ENCODE peak calls at places on chromosomes 6 and 20, in eight cellular contexts. R is GM12878, J is suprapubic skin, M is K562, S is GM23338, I is endothelial cell of umbilical vein, N is HCT116, T is breast epithelium. W is an unnamed sample.

GRCh38 chr20:49937023-49937929 is 1.1 kb downstream of the RNF114 start:
- DNase-seq in R (no peak), J (no peak), M (peak; percentile 28), S (peak; percentile 25), I (peak; percentile 19), N (no peak), T (no peak), W (no peak)

GRCh38 chr6:152969688-152970418 is 13.0 kb downstream of the FBXO5 start:
- DNase-seq in R (no peak), J (no peak), M (no peak), S (no peak), I (no peak), N (no peak), T (no peak), W (no peak)

GRCh38 chr6:164108092-164108491 is 693.6 kb downstream of the QKI start:
- DNase-seq in R (no peak), J (no peak), M (no peak), S (no peak), I (no peak), N (no peak), T (no peak), W (no peak)

GRCh38 chr6:167766986-167767714 is 59.6 kb upstream of the AFDN start:
- DNase-seq in R (no peak), J (no peak), M (peak; percentile 72), S (no peak), I (no peak), N (no peak), T (no peak), W (no peak)

GRCh38 chr6:90286884-90287488 is 9.7 kb downstream of the BACH2 start:
- DNase-seq in R (no peak), J (no peak), M (peak; percentile 72), S (peak; percentile 95), I (peak; percentile 27), N (peak; percentile 72), T (no peak), W (peak; percentile 16)

GRCh38 chr20:38631155-38632022 is 29.8 kb downstream of the ARHGAP40 start:
- DNase-seq in R (no peak), J (no peak), M (no peak), S (no peak), I (no peak), N (no peak), T (no peak), W (no peak)

GRCh38 chr6:41675176-41675767 is 37.0 kb downstream of the MDFI start:
- DNase-seq in R (no peak), J (no peak), M (no peak), S (no peak), I (no peak), N (no peak), T (no peak), W (no peak)

GRCh38 chr6:127435717-127436220 is 23.4 kb downstream of the KIAA0408 start:
- DNase-seq in R (no peak), J (no peak), M (no peak), S (no peak), I (no peak), N (no peak), T (no peak), W (no peak)

GRCh38 chr6:151327079-151327478 is 64.3 kb downstream of the ZBTB2 start:
- DNase-seq in R (no peak), J (no peak), M (no peak), S (no peak), I (no peak), N (no peak), T (no peak), W (no peak)

GRCh38 chr6:151322570-151322969 is 68.8 kb downstream of the ZBTB2 start:
- DNase-seq in R (no peak), J (no peak), M (no peak), S (no peak), I (no peak), N (no peak), T (no peak), W (no peak)

GRCh38 chr6:151325075-151326050 is 66.0 kb downstream of the ZBTB2 start:
- DNase-seq in R (no peak), J (peak; percentile 80), M (no peak), S (peak; percentile 75), I (peak; percentile 89), N (peak; percentile 78), T (peak; percentile 53), W (peak; percentile 27)

GRCh38 chr6:151321438-151321837 is 69.9 kb downstream of the ZBTB2 start:
- DNase-seq in R (no peak), J (no peak), M (no peak), S (no peak), I (no peak), N (no peak), T (no peak), W (no peak)

DNA sequence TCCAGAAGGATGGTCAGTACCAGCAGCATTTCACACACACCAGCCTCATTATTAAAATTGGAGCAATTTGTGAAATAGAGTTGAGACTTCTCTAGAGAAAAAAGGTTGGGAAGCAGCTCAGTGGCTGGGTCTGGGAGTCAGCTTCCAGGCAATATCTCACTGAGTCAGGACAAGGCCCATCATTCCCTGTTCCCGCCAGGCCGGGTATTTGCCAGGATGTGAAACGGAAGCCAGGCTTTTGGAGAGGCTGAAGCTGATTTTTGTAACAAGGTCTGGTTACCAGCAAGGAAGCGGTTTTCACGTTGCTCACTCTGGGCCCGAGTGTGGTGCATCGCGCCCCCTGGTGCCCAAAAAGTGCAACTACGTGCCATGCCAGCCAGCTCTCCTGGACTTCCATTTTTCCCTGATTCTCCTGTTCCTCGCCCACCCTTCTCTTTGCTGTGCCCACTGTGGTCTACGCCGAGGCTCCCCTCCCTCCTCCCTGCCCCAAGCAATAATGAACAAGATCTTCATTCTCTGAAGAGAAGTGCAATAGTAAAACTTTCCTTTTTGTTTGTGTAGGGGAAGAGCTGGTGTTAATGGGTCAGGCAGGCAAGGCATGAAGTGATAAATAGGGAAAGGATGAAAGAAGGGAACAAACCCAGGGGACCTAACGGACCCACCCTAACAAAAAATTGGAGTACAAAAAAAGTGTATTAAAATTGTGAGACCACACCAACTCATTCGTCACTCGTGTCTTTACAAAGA is 67.1 kb downstream of the ZBTB2 start:
- DNase-seq in R (peak; percentile 9), J (peak; percentile 90), M (peak; percentile 73), S (peak; percentile 91), I (peak; percentile 94), N (peak; percentile 72), T (peak; percentile 78), W (peak; percentile 61)
- TF ChIP-seq POLR2AphosphoS5 in R (no peak), J (peak; percentile 55), M (no peak), S (no peak), I (no peak), N (no peak), T (peak; percentile 72), W (peak; percentile 72)

DNA sequence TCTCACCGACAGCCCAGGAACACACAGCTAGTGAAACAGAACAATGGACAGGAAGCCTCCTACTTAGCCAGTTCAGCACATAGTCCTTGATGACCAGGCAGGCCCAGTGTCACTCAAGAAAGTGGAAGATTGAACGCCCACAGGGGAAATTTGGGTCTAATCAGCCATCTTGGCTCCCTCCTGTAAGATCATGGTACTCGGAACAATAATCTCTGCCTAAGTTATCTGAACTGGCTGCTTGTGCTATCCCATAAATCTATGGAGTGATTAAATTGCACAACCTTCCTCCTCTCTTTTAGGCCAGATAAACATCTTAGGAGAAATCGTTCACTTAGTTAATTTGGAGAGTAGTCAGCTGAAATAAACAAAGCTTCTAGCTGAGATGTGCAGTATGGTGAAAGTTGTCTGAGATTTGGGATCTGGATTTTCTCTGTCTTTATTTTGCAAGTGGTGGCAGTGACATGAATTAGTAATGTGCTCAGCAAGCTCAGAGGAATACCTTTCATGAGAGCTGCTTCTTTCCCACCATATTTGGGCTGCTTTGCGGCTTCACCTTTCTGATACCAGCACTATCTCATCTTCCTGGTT is 146.9 kb downstream of the MTFR2 start:
- DNase-seq in R (no peak), J (no peak), M (no peak), S (peak; percentile 28), I (peak; percentile 67), N (no peak), T (no peak), W (no peak)
- TF ChIP-seq POLR2AphosphoS5 in R (no peak), J (no peak), M (no peak), S (no peak), I (no peak), N (no peak), T (no peak), W (no peak)

DNA sequence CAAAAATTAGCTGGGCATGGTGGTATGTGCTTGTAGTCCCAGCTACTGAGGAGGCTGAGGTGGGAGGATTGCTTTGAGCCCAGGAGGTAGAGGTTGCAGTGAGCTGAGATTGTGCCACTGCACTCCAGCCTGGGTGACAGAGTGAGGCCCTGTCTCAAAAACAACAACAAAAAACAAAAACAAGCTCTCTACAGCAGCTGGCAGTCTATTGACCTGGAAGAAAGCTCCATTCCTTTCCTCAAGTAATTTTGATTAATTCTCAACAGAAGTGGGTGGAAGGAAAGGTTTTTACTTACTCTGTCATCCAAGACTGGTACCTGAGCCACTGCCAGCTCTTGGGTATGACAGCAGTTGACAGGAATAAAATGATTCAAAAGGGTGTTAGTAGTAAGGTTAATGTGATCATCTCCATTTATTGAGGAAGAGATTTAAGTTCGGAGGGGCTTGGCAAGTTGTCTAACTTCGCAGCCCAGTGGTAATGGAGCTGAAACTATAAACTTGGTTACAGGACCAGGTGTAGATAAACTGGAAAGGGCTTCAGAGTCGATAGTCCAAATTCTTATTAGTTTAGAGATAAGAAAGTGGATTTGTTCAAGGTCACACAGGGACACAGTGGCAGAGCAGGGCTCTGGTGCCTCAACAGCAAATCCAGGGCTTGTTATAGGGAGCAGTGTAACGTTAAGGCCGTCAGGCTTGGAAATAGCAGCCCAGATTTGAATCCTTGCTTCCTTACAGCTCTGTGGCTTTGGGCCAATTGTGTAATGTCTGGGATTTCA is 14.8 kb downstream of the SRSF3 start:
- DNase-seq in R (no peak), J (peak; percentile 20), M (no peak), S (no peak), I (no peak), N (no peak), T (no peak), W (no peak)
- TF ChIP-seq POLR2AphosphoS5 in R (peak; percentile 70), J (no peak), M (no peak), S (peak; percentile 21), I (peak; percentile 15), N (peak; percentile 17), T (no peak), W (no peak)

GRCh38 chr20:53748821-53749402 is 155.3 kb upstream of the ZNF217 start:
- DNase-seq in R (no peak), J (no peak), M (no peak), S (no peak), I (no peak), N (no peak), T (no peak), W (no peak)

GRCh38 chr20:53751394-53752368 is 158.0 kb upstream of the ZNF217 start:
- DNase-seq in R (peak; percentile 86), J (no peak), M (no peak), S (no peak), I (peak; percentile 23), N (no peak), T (no peak), W (no peak)

GRCh38 chr20:53749499-53749898 is 155.9 kb upstream of the ZNF217 start:
- DNase-seq in R (no peak), J (no peak), M (no peak), S (no peak), I (no peak), N (no peak), T (no peak), W (no peak)

GRCh38 chr20:53750827-53751393 is 157.3 kb upstream of the ZNF217 start:
- DNase-seq in R (peak; percentile 69), J (no peak), M (no peak), S (no peak), I (peak; percentile 29), N (no peak), T (peak; percentile 60), W (peak; percentile 59)

DNA sequence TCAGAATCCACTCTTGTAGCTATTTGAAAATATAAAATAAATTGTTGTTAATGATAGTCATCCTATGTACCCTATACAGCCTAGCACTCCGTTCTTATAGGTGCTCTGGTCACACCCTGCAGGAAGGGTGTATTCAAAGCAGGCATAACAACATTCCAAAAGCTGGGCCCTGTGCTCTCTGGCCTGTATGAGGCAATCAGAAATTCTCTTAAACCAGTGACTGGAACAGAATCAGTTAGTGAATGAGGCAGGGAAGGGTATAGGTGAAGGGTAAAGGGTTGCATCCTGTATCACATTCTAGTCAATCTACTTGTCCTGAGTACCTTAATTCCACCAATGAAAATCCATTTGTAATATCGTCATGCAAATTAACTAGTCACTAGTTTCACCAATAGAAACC is 154.5 kb upstream of the ZNF217 start:
- DNase-seq in R (no peak), J (no peak), M (no peak), S (no peak), I (no peak), N (no peak), T (no peak), W (no peak)
- TF ChIP-seq POLR2AphosphoS5 in R (no peak), J (no peak), M (no peak), S (no peak), I (no peak), N (no peak), T (no peak), W (no peak)